ENCODE peak calls at places on chromosomes 16 and 17, in nine cellular contexts. One of them, this sample, is unnamed.
A peak's percentile ranks its signal among the peaks of the same experiment; 100 is the strongest.

GRCh38 chr16:85170066-85171003 is 58.1 kb upstream of the CIBAR2 start:
- DNase-seq in stimulated activated CD4-positive, alpha-beta T cell treated with anti-CD3 and anti-CD28 coated beads, TNF-alpha, amount 100 ng/mL, for 24 hours: no peak
- DNase-seq in lung: no peak
- DNase-seq in NCI-H1417: peak; percentile 64
- DNase-seq in A549: no peak
- DNase-seq in EL: no peak
- DNase-seq in GM04503: no peak
- DNase-seq in fibroblast of lung: peak; percentile 32
- DNase-seq in HCT116: no peak
- DNase-seq in this sample: no peak

GRCh38 chr17:28370035-28370743 is at the start of gene VTN:
- DNase-seq in stimulated activated CD4-positive, alpha-beta T cell treated with anti-CD3 and anti-CD28 coated beads, TNF-alpha, amount 100 ng/mL, for 24 hours: no peak
- DNase-seq in lung: no peak
- DNase-seq in NCI-H1417: peak; percentile 19
- DNase-seq in A549: peak; percentile 78
- DNase-seq in EL: peak; percentile 77
- DNase-seq in GM04503: no peak
- DNase-seq in fibroblast of lung: peak; percentile 25
- DNase-seq in HCT116: no peak
- DNase-seq in this sample: peak; percentile 73

GRCh38 chr16:86165479-86165878 is 266.5 kb downstream of the IRF8 start:
- DNase-seq in stimulated activated CD4-positive, alpha-beta T cell treated with anti-CD3 and anti-CD28 coated beads, TNF-alpha, amount 100 ng/mL, for 24 hours: no peak
- DNase-seq in lung: no peak
- DNase-seq in NCI-H1417: no peak
- DNase-seq in A549: no peak
- DNase-seq in EL: no peak
- DNase-seq in GM04503: no peak
- DNase-seq in fibroblast of lung: no peak
- DNase-seq in HCT116: no peak
- DNase-seq in this sample: no peak

GRCh38 chr17:78227455-78227916 is 3.9 kb upstream of the TMEM235 start:
- DNase-seq in stimulated activated CD4-positive, alpha-beta T cell treated with anti-CD3 and anti-CD28 coated beads, TNF-alpha, amount 100 ng/mL, for 24 hours: no peak
- DNase-seq in lung: no peak
- DNase-seq in NCI-H1417: no peak
- DNase-seq in A549: no peak
- DNase-seq in EL: peak; percentile 36
- DNase-seq in GM04503: no peak
- DNase-seq in fibroblast of lung: no peak
- DNase-seq in HCT116: no peak
- DNase-seq in this sample: no peak

GRCh38 chr17:48612456-48612853 is 1.6 kb upstream of the HOXB7 start:
- DNase-seq in stimulated activated CD4-positive, alpha-beta T cell treated with anti-CD3 and anti-CD28 coated beads, TNF-alpha, amount 100 ng/mL, for 24 hours: no peak
- DNase-seq in lung: no peak
- DNase-seq in NCI-H1417: peak; percentile 91
- DNase-seq in A549: no peak
- DNase-seq in EL: no peak
- DNase-seq in GM04503: no peak
- DNase-seq in fibroblast of lung: peak; percentile 60
- DNase-seq in HCT116: no peak
- DNase-seq in this sample: no peak

GRCh38 chr17:30413109-30413508 is 34.4 kb downstream of the CPD start:
- DNase-seq in stimulated activated CD4-positive, alpha-beta T cell treated with anti-CD3 and anti-CD28 coated beads, TNF-alpha, amount 100 ng/mL, for 24 hours: no peak
- DNase-seq in lung: no peak
- DNase-seq in NCI-H1417: no peak
- DNase-seq in A549: no peak
- DNase-seq in EL: peak; percentile 43
- DNase-seq in GM04503: no peak
- DNase-seq in fibroblast of lung: no peak
- DNase-seq in HCT116: no peak
- DNase-seq in this sample: no peak

GRCh38 chr17:68897557-68897956 is 57.6 kb downstream of the ABCA8 start:
- DNase-seq in stimulated activated CD4-positive, alpha-beta T cell treated with anti-CD3 and anti-CD28 coated beads, TNF-alpha, amount 100 ng/mL, for 24 hours: no peak
- DNase-seq in lung: no peak
- DNase-seq in NCI-H1417: no peak
- DNase-seq in A549: no peak
- DNase-seq in EL: no peak
- DNase-seq in GM04503: no peak
- DNase-seq in fibroblast of lung: no peak
- DNase-seq in HCT116: no peak
- DNase-seq in this sample: no peak

GRCh38 chr16:65070831-65071230 is 51.0 kb downstream of the CDH11 start:
- DNase-seq in stimulated activated CD4-positive, alpha-beta T cell treated with anti-CD3 and anti-CD28 coated beads, TNF-alpha, amount 100 ng/mL, for 24 hours: no peak
- DNase-seq in lung: peak; percentile 43
- DNase-seq in NCI-H1417: no peak
- DNase-seq in A549: peak; percentile 49
- DNase-seq in EL: peak; percentile 98
- DNase-seq in GM04503: peak; percentile 93
- DNase-seq in fibroblast of lung: peak; percentile 98
- DNase-seq in HCT116: no peak
- DNase-seq in this sample: no peak

GRCh38 chr16:67516296-67517177 is 12.1 kb upstream of the RIPOR1 start:
- DNase-seq in stimulated activated CD4-positive, alpha-beta T cell treated with anti-CD3 and anti-CD28 coated beads, TNF-alpha, amount 100 ng/mL, for 24 hours: no peak
- DNase-seq in lung: no peak
- DNase-seq in NCI-H1417: no peak
- DNase-seq in A549: peak; percentile 76
- DNase-seq in EL: peak; percentile 77
- DNase-seq in GM04503: no peak
- DNase-seq in fibroblast of lung: peak; percentile 25
- DNase-seq in HCT116: no peak
- DNase-seq in this sample: no peak

GRCh38 chr17:1454541-1454940 is 1.5 kb downstream of the CRK start:
- DNase-seq in stimulated activated CD4-positive, alpha-beta T cell treated with anti-CD3 and anti-CD28 coated beads, TNF-alpha, amount 100 ng/mL, for 24 hours: no peak
- DNase-seq in lung: no peak
- DNase-seq in NCI-H1417: no peak
- DNase-seq in A549: no peak
- DNase-seq in EL: no peak
- DNase-seq in GM04503: no peak
- DNase-seq in fibroblast of lung: no peak
- DNase-seq in HCT116: no peak
- DNase-seq in this sample: no peak

GRCh38 chr17:61427567-61427966 is 24.7 kb upstream of the TBX4 start:
- DNase-seq in stimulated activated CD4-positive, alpha-beta T cell treated with anti-CD3 and anti-CD28 coated beads, TNF-alpha, amount 100 ng/mL, for 24 hours: no peak
- DNase-seq in lung: no peak
- DNase-seq in NCI-H1417: no peak
- DNase-seq in A549: no peak
- DNase-seq in EL: no peak
- DNase-seq in GM04503: no peak
- DNase-seq in fibroblast of lung: no peak
- DNase-seq in HCT116: no peak
- DNase-seq in this sample: no peak

GRCh38 chr16:68281368-68282063 is 17.2 kb downstream of the SLC7A6 start:
- DNase-seq in stimulated activated CD4-positive, alpha-beta T cell treated with anti-CD3 and anti-CD28 coated beads, TNF-alpha, amount 100 ng/mL, for 24 hours: no peak
- DNase-seq in lung: no peak
- DNase-seq in NCI-H1417: no peak
- DNase-seq in A549: no peak
- DNase-seq in EL: no peak
- DNase-seq in GM04503: no peak
- DNase-seq in fibroblast of lung: no peak
- DNase-seq in HCT116: no peak
- DNase-seq in this sample: no peak